ENCODE peak calls at places on chromosomes 12 and 14, in six cellular contexts. Z is fibroblast of lung; V is CD8-positive, alpha-beta T cell; E is tibial artery; W is lung; H is epithelial cell of prostate. P is an unnamed sample.

GRCh38 chr12:114799574-114800487 is 115.9 kb upstream of the TBX3 start:
- DNase-seq in Z (peak), H (no peak), W (no peak), E (no peak), V (no peak), P (no peak)

GRCh38 chr12:76636141-76636692 is 76.6 kb upstream of the OSBPL8 start:
- DNase-seq in H (peak), V (no peak), E (no peak), W (no peak), Z (peak), P (no peak)

GRCh38 chr14:101960225-101960624 is 4.1 kb upstream of the DYNC1H1 start:
- DNase-seq in E (no peak), H (no peak), V (no peak), Z (no peak), W (no peak), P (no peak)

GRCh38 chr14:95300697-95301526 is 18.8 kb downstream of the CLMN start:
- DNase-seq in H (no peak), V (no peak), W (no peak), Z (no peak), E (no peak), P (peak)

GRCh38 chr14:67420102-67420739 is 8.3 kb upstream of the PLEK2 start:
- DNase-seq in V (no peak), E (no peak), H (no peak), Z (no peak), W (no peak), P (no peak)

GRCh38 chr12:93795352-93795751 is 118.2 kb downstream of the CRADD start:
- DNase-seq in W (no peak), H (no peak), V (no peak), E (no peak), Z (no peak), P (no peak)

GRCh38 chr14:64940336-64940910 is 2.1 kb downstream of the GPX2 start:
- DNase-seq in V (no peak), H (no peak), Z (no peak), E (no peak), W (no peak), P (no peak)

GRCh38 chr14:75875958-75876357 is 105.8 kb downstream of the TGFB3 start:
- DNase-seq in Z (no peak), E (no peak), W (no peak), H (no peak), V (no peak), P (no peak)

GRCh38 chr14:105168496-105168978 is at the start of gene JAG2:
- DNase-seq in H (peak), V (no peak), Z (peak), E (no peak), W (peak), P (no peak)

GRCh38 chr14:65103150-65103760 is 938 bp upstream of the MAX start:
- DNase-seq in Z (peak), E (no peak), W (no peak), V (no peak), H (no peak), P (no peak)

GRCh38 chr14:67411820-67412421 is at the start of gene PLEK2:
- DNase-seq in E (no peak), H (peak), Z (peak), V (peak), W (peak), P (no peak)

GRCh38 chr14:76647699-76648298 is 113.5 kb upstream of the VASH1 start:
- DNase-seq in V (no peak), W (no peak), Z (peak), H (no peak), E (no peak), P (no peak)

GRCh38 chr12:104358353-104359003 is 54.9 kb downstream of the EID3 start:
- DNase-seq in E (peak), V (peak), Z (no peak), W (peak), H (no peak), P (peak)

GRCh38 chr12:46332260-46332659 is 40.3 kb downstream of the SLC38A2 start:
- DNase-seq in E (no peak), H (peak), V (no peak), W (no peak), Z (peak), P (no peak)

GRCh38 chr12:93390565-93391297 is 13.0 kb downstream of the NUDT4 start:
- DNase-seq in E (no peak), Z (no peak), H (no peak), W (no peak), V (no peak), P (no peak)

GRCh38 chr14:93207468-93208308 is 632 bp downstream of the UBR7 start:
- DNase-seq in V (no peak), W (peak), E (no peak), Z (peak), H (no peak), P (no peak)

GRCh38 chr14:65997350-65997749 is 488.8 kb upstream of the CCDC196 start:
- DNase-seq in Z (no peak), E (no peak), W (no peak), V (no peak), H (peak), P (no peak)

GRCh38 chr12:75823475-75823874 is 208.1 kb downstream of the PHLDA1 start:
- DNase-seq in H (no peak), V (no peak), W (no peak), Z (peak), E (no peak), P (no peak)

GRCh38 chr12:72974954-72975555 is 702.9 kb downstream of the TRHDE start:
- DNase-seq in W (no peak), H (no peak), Z (no peak), V (no peak), E (no peak), P (no peak)

GRCh38 chr14:103702497-103703432 is 12.5 kb downstream of the XRCC3 start:
- DNase-seq in W (no peak), V (no peak), E (no peak), Z (no peak), H (no peak), P (no peak)
- H3K27ac ChIP-seq in W (no peak), V (no peak), E (no peak), Z (no peak), H (no peak), P (no peak)

GRCh38 chr12:27547592-27547991 is 23.6 kb downstream of the PPFIBP1 start:
- DNase-seq in E (no peak), H (no peak), W (no peak), Z (no peak), V (no peak), P (no peak)

GRCh38 chr12:27550653-27550975 is 26.6 kb downstream of the PPFIBP1 start:
- DNase-seq in H (no peak), W (no peak), E (no peak), Z (no peak), V (no peak), P (no peak)

GRCh38 chr12:27549801-27550652 is 26.0 kb downstream of the PPFIBP1 start:
- DNase-seq in W (peak), Z (peak), H (peak), V (no peak), E (peak), P (peak)

GRCh38 chr12:27549231-27549800 is 25.3 kb downstream of the PPFIBP1 start:
- DNase-seq in V (no peak), E (no peak), Z (peak), H (peak), W (no peak), P (no peak)

DNA sequence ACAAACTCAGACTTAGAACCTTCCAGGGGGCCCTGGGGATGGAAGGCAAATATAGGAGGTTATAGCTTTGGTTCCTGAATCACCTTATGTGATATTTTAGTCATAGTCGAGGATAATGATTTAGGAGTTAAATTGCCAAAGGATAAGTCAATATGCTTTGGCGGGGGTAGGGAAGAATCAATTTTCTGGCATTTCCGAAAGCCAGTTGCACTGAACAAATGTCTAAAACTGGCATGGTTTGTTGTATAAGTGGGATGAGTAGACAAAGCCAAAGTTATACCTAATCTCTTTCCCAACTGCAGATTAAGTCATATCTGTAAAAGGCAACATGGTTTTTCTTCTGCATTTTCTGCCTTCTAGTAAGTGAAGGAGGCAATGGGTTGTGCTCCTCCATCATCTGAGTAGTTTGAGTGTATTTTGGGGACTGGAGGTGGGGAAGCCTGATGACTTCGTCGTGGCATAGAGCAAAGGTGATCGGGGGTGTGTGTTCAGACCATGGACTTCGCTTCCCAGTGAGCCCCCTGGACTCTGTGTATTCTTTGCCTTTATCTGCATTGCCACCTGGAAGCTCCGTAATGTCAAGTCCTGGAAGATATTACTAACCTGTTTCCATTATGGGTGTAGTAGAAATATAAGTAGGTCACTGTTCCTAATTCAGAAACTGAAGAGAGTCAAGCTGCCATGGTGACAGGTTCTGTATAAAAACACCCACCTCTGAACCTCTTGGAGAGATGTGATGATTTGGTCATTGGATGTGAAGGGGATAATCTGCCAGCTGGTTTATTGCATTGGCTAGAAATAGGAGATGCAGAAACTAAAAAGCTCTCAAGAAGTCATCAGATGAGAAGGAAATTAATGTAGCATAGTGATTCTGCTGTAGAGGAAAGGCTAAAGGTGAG is 24.5 kb downstream of the PPFIBP1 start:
- DNase-seq in V (no peak), W (no peak), E (no peak), Z (no peak), H (no peak), P (no peak)
- H3K27ac ChIP-seq in V (no peak), W (peak), E (peak), Z (peak), H (peak), P (no peak)

GRCh38 chr14:69059658-69060648 is 80.9 kb upstream of the ACTN1 start:
- DNase-seq in V (no peak), H (no peak), W (peak), E (peak), Z (peak), P (no peak)
- H3K27ac ChIP-seq in V (no peak), H (no peak), W (no peak), E (peak), Z (peak), P (no peak)

DNA sequence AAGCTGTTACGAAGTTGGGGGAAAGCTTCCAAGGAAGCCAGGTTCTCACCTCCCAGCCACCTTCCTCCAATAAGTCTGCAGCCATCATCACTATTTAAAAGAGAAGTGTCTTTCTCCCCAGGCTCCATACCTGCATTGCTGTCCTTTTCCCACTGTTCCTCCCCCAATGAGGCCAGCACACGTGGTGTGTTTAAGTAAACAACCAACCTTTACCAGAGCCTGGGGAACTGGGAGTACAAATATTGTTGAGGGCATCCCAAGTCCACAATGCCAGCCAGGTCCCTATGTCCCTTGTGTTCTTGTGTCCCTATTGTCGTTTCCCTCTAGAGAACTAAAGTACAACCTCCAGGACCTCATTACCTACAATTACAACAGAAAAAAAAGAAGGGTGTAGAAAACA is 49.2 kb upstream of the PNMA1 start:
- DNase-seq in W (no peak), H (no peak), Z (no peak), V (no peak), E (no peak), P (no peak)
- H3K27ac ChIP-seq in W (no peak), H (no peak), Z (no peak), V (no peak), E (peak), P (no peak)

GRCh38 chr14:54685286-54685845 is 118.4 kb downstream of the SAMD4A start:
- DNase-seq in H (no peak), V (no peak), Z (peak), E (no peak), W (no peak), P (no peak)

GRCh38 chr14:54688229-54688628 is 121.3 kb downstream of the SAMD4A start:
- DNase-seq in E (no peak), H (no peak), V (no peak), W (no peak), Z (no peak), P (no peak)

GRCh38 chr14:54686871-54687749 is 120.2 kb downstream of the SAMD4A start:
- DNase-seq in H (no peak), W (no peak), E (peak), Z (peak), V (no peak), P (no peak)

GRCh38 chr14:54687750-54688119 is 120.8 kb downstream of the SAMD4A start:
- DNase-seq in H (no peak), E (no peak), V (no peak), Z (no peak), W (no peak), P (no peak)

GRCh38 chr14:54686219-54686870 is 119.4 kb downstream of the SAMD4A start:
- DNase-seq in V (no peak), H (no peak), E (peak), W (no peak), Z (peak), P (no peak)
- H3K27ac ChIP-seq in V (no peak), H (peak), E (peak), W (peak), Z (peak), P (peak)

GRCh38 chr12:89525824-89526770 is at the start of gene POC1B:
- DNase-seq in W (peak), V (peak), H (no peak), E (peak), Z (peak), P (peak)

GRCh38 chr12:89524201-89525001 is at the start of gene GALNT4:
- DNase-seq in Z (peak), H (no peak), W (peak), E (peak), V (peak), P (peak)

GRCh38 chr12:89529738-89530137 is 3.9 kb upstream of the POC1B start:
- DNase-seq in E (no peak), Z (peak), V (no peak), H (no peak), W (no peak), P (no peak)

GRCh38 chr12:89525002-89525823 is 617 bp upstream of the GALNT4 start:
- DNase-seq in V (peak), Z (peak), W (peak), E (peak), H (no peak), P (no peak)

DNA sequence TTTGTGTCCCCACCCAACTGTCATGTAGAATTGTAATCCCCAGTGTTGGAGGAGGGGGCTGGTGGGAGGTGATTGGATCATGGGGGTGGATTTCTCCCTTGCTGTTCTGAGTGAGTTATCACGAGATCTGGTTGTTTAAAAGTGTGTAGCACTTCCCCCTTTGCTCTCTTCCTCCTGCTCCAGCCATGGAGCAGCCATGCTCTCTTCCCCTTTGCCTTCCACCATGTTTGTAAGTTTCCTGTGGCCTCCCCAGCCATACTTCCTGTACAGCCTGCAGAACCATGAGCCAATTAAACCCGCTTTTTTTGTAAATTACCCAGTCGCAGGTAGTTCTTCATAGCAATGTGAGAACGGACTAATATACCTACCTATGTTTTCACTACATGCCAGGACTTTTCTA is 2.6 kb upstream of the POC1B start:
- DNase-seq in E (no peak), Z (no peak), W (no peak), H (no peak), V (no peak), P (no peak)
- H3K27ac ChIP-seq in E (no peak), Z (no peak), W (no peak), H (no peak), V (no peak), P (no peak)

DNA sequence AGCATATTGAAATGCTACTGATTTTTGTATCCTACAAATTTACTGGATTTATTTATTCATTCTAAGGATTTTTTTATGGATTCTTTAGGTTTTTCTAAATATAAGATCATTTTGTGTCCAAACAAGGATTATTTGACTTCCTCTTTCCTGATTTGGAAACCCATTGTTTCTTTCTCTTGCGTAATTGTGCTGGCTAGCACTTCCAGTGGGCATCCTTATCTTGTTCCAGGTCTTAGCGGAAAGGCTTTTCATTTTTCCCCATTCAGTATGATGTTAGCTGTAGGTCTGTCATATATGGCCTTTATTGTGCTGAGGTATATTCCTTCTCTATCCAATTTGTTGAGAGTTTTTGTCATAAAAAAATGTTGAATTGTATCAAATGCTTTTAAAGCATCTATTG is 57.2 kb upstream of the RHOJ start:
- DNase-seq in Z (no peak), E (no peak), H (no peak), V (no peak), W (no peak), P (no peak)
- H3K27ac ChIP-seq in Z (no peak), E (no peak), H (no peak), V (no peak), W (no peak), P (no peak)

DNA sequence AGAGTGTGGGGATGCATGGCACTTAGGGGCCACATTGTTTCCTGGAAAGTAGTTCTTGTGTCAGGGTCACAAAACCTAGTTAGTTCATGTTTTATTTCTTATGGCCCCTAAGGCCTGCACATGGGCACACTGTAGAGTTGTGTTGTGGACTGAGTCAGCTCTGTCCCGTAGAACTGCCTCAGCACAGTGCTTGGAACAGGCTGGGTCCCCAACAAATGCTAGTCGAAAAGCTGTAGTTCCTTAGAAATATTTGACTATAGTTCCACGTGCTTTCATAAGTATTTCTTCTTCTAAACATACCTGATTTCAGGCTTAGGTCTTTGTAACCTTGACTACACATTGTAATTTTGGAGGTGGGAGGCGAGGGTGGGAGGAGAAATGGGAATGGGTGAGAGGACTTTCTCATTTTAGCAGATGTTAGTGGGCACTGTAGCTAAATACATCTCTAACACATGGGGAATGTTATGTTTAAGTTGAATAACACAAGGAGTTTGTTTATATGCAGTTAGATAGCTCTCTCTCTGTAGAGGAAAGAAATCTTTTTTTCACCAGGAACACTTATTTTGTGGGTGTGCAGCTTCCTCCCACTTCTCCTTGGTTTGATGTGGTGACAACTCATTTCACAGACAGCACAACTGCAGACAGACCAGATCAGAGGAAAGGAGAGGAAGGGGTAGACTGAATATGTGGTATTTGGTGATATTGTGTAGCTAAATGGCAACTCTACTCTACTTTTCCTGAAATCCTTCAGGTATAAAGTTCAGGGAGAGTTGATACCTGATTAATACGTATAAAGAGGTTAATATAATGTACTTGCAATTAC is 39.5 kb upstream of the DACT1 start:
- DNase-seq in E (no peak), H (no peak), W (no peak), V (no peak), Z (no peak), P (no peak)
- H3K27ac ChIP-seq in E (no peak), H (no peak), W (no peak), V (no peak), Z (no peak), P (no peak)

DNA sequence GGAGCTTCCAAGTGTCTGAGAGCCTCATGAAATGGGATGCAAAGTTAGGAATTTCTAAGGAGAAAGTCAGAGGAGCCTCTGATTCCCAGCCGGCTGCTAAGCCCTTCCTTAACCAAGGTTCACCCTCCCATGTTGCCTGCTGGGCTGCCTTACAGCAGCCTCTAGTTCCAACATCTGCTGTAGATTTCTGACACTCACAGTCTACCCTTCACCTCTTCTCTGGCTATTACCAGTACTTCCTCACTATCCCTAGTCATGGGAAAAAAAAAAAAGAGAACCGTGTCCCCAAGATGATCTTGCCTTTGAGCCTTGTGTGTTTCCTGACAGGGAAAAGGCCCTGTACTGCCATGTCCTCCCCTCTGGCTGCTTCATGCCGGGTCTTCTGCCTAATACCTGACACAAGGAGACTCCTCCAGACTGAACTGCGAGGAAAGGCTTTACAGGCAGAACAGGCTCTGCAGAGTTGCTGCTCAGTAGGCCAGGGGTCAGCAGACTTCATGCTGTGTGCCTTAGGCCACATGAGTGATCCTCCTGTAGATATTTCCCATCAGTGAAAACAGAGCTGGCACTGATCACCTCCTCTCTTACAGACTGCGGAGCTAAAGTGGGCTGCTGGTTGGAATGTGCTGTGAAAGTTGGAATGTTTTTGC is 46.8 kb downstream of the PRKCH start:
- DNase-seq in V (no peak), W (no peak), Z (no peak), E (no peak), H (no peak), P (no peak)
- H3K27ac ChIP-seq in V (no peak), W (no peak), Z (no peak), E (no peak), H (peak), P (no peak)

P was measured in substantia nigra.